ENCODE peak calls at places on chromosomes 12 and 14, in nine cellular contexts. Y is HFFc6, K is IMR-90, R is breast epithelium, T is heart right ventricle, N is mesothelial cell of epicardium, H is astrocyte of the spinal cord, U is NB4, X is upper lobe of right lung. O is an unnamed sample.

GRCh38 chr12:72444125-72444524 is 172.0 kb downstream of the TRHDE start:
- DNase-seq in Y (no peak), U (no peak), R (no peak), T (no peak), H (no peak), N (no peak), K (no peak), X (no peak), O (no peak)

GRCh38 chr12:92828565-92828964 is 100.5 kb downstream of the EEA1 start:
- DNase-seq in K (no peak), T (no peak), U (no peak), X (no peak), N (no peak), H (no peak), Y (no peak), R (no peak), O (no peak)

GRCh38 chr12:52278530-52278929 is 4.1 kb downstream of the KRT86 start:
- DNase-seq in H (no peak), Y (no peak), U (no peak), T (no peak), N (no peak), R (no peak), K (no peak), X (no peak), O (no peak)

GRCh38 chr12:93448796-93449195 is 7.0 kb upstream of the UBE2N start:
- DNase-seq in K (no peak), T (no peak), H (no peak), R (no peak), Y (no peak), N (no peak), X (no peak), U (peak; percentile 58), O (no peak)

GRCh38 chr12:48969847-48970701 is 1.5 kb downstream of the WNT10B start:
- DNase-seq in R (no peak), T (no peak), N (no peak), Y (no peak), K (no peak), X (no peak), U (no peak), H (no peak), O (no peak)

GRCh38 chr14:98227000-98227726 is 1044.8 kb downstream of the BCL11B start:
- DNase-seq in R (no peak), U (no peak), T (no peak), H (no peak), N (no peak), Y (no peak), X (no peak), K (no peak), O (no peak)

GRCh38 chr14:58299665-58300202 is 1.4 kb downstream of the ARID4A start:
- DNase-seq in N (peak; percentile 40), H (peak; percentile 15), T (no peak), Y (no peak), K (no peak), X (no peak), U (peak; percentile 44), R (no peak), O (no peak)

GRCh38 chr14:78005325-78005724 is 164.8 kb upstream of the NRXN3 start:
- DNase-seq in T (no peak), N (no peak), K (no peak), X (no peak), Y (peak; percentile 17), R (no peak), H (peak; percentile 86), U (peak; percentile 43), O (no peak)

GRCh38 chr12:123384318-123384993 is 524 bp downstream of the KMT5A start:
- DNase-seq in Y (no peak), R (no peak), U (peak; percentile 58), H (no peak), T (no peak), X (no peak), N (peak; percentile 53), K (no peak), O (no peak)

GRCh38 chr12:28578833-28579252 is 388.6 kb downstream of the CCDC91 start:
- DNase-seq in X (no peak), N (no peak), K (peak; percentile 52), T (no peak), R (no peak), U (no peak), H (peak; percentile 20), Y (no peak), O (no peak)

GRCh38 chr14:104788533-104788818 is 7.1 kb downstream of the AKT1 start:
- DNase-seq in T (no peak), N (no peak), H (no peak), K (no peak), Y (no peak), R (no peak), X (no peak), U (no peak), O (no peak)

GRCh38 chr14:71734076-71734475 is 198.2 kb upstream of the RGS6 start:
- DNase-seq in U (no peak), X (no peak), Y (no peak), K (no peak), N (no peak), R (no peak), T (no peak), H (no peak), O (no peak)

DNA sequence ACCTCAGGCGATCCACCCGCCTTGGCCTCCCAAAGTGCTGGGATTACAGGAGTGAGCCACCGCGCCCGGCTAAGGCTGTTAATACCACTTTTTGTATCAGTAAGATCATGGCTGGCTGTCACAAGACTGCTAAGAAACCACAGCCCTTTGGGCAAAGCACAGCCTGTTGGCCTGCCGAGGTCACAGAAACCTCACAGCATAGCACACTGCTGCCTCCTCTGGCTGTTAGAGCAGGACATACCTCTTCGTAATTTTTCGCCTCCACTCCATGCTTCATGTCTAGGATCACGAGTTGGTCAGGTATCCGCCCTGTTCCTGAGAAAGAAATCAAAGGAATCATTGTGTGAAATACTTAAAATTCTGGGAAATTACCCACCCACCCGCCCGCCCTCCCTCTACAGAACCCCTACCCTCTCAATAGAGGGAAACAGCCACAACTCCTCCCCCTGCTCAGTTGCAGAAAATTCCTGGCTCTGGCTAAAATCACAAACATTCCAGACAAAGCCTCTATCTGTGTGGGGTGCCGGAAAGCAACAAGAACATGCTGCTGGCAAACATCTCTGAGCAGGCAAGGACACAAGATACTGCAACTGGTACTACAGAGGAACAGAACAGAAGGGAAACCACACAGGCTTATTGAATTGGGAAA is 20.7 kb upstream of the NEK9 start:
- DNase-seq in Y (peak; percentile 50), T (peak; percentile 74), R (peak; percentile 80), U (peak; percentile 58), X (peak; percentile 82), H (peak; percentile 89), N (peak; percentile 49), K (peak; percentile 72), O (no peak)
- TF ChIP-seq CTCF in Y (peak; percentile 58), T (peak; percentile 72), R (peak; percentile 42), U (peak; percentile 17), X (peak; percentile 53), H (peak; percentile 68), N (no peak), K (peak; percentile 48), O (no peak)

GRCh38 chr14:102803139-102803538 is 25.9 kb downstream of the TRAF3 start:
- DNase-seq in R (no peak), U (no peak), K (no peak), N (no peak), T (no peak), H (no peak), X (no peak), Y (no peak), O (no peak)

GRCh38 chr14:102806447-102806846 is 29.2 kb downstream of the TRAF3 start:
- DNase-seq in K (no peak), N (no peak), U (no peak), X (no peak), H (no peak), Y (no peak), T (no peak), R (no peak), O (no peak)

GRCh38 chr14:102805941-102806340 is 28.7 kb downstream of the TRAF3 start:
- DNase-seq in U (no peak), X (no peak), K (no peak), R (no peak), N (no peak), T (no peak), Y (no peak), H (no peak), O (no peak)

GRCh38 chr14:102804858-102805257 is 27.6 kb downstream of the TRAF3 start:
- DNase-seq in N (no peak), Y (no peak), T (no peak), H (no peak), X (no peak), U (no peak), K (no peak), R (no peak), O (no peak)

DNA sequence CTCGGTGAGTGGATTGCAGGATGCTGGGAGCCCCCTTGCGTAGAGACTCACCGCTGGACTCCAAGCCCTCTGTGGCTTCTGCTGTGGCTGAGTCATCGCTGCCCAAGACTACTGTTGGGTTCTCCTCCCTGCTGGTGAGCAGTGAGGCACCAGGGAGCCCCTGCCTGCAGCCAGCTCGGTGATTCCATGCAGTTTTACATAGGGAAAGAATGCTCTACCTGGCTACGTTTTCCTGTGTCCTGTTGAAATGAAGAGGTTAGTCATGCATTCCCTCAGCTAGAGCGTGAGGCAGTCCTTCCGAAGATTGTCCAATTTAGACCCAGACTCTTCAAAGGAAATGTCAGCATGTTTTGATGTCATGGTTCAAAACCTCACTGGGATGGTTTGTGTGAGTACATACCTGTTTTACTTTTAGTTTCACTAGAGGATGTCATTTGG is 28.2 kb downstream of the TRAF3 start:
- DNase-seq in U (peak; percentile 75), T (no peak), K (peak; percentile 70), R (no peak), X (no peak), N (no peak), H (peak; percentile 81), Y (peak; percentile 43), O (no peak)
- TF ChIP-seq CTCF in U (no peak), T (no peak), K (no peak), R (no peak), X (no peak), N (no peak), H (peak; percentile 26), Y (no peak), O (no peak)

DNA sequence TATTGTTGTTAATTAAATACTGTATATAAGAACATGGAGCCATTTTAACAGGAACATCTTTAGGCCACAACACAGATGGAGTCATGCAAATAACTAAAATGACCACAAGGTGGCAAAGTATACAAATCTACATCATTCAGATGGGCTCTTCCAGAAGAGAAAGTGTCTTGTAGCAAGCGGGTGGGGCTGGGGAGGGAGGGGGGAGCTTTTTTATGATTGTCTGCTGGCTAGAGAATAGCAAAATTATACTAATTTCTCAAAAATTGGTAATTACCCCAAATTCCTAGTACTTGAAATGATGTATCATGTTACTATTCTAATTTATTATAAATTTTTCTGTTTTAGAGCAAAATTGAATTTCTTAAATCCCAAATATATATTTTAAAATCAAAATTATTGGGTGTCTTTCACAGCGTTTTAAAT is 378.7 kb downstream of the PRKD1 start:
- DNase-seq in N (no peak), Y (peak; percentile 73), X (no peak), R (no peak), H (peak; percentile 76), U (peak; percentile 50), T (peak; percentile 15), K (peak; percentile 77), O (peak; percentile 16)
- TF ChIP-seq CTCF in N (peak; percentile 71), Y (peak; percentile 84), X (peak; percentile 60), R (peak; percentile 53), H (peak; percentile 55), U (peak; percentile 25), T (peak; percentile 74), K (peak; percentile 67), O (peak; percentile 70)

GRCh38 chr12:14846878-14847580 is 3.7 kb upstream of the ART4 start:
- DNase-seq in H (no peak), U (no peak), K (no peak), T (no peak), R (no peak), Y (no peak), X (no peak), N (no peak), O (no peak)
- TF ChIP-seq CTCF in H (no peak), U (no peak), K (no peak), T (no peak), R (no peak), Y (no peak), X (no peak), N (no peak), O (no peak)

O was measured in D721Med.